ENCODE peak calls at places on chromosomes 6 and 20, in ten cellular contexts. B is D721Med, X is left ventricle myocardium superior, D is GM13976, C is cardiac muscle cell, R is NCI-H446, S is ACHN, T is NCI-H1105 treated with DMSO at 0.1 percent for 48 hours, E is T-helper 17 cell, L is Calu3. P is an unnamed sample.

GRCh38 chr6:148414836-148415235 is 72.2 kb downstream of the SASH1 start:
- DNase-seq in S (peak; percentile 33), C (no peak), X (no peak), L (no peak), E (no peak), B (no peak), R (no peak), T (no peak), D (no peak), P (no peak)

GRCh38 chr20:8535403-8536003 is 403.4 kb downstream of the PLCB1 start:
- DNase-seq in D (peak; percentile 13), E (no peak), B (no peak), L (peak; percentile 26), T (peak; percentile 30), C (peak; percentile 25), S (peak; percentile 17), R (peak; percentile 7), X (no peak), P (no peak)

GRCh38 chr20:1861347-1861987 is 33.7 kb upstream of the SIRPA start:
- DNase-seq in C (no peak), B (no peak), X (no peak), R (no peak), L (no peak), T (no peak), E (no peak), S (no peak), D (no peak), P (no peak)

GRCh38 chr6:51350308-51350904 is 531.7 kb downstream of the TFAP2B start:
- DNase-seq in L (no peak), R (no peak), C (peak; percentile 3), S (peak; percentile 4), D (peak; percentile 2), B (no peak), E (no peak), T (no peak), X (no peak), P (no peak)

GRCh38 chr6:157811476-157812173 is 11.4 kb upstream of the SNX9 start:
- DNase-seq in E (no peak), X (no peak), L (no peak), D (no peak), R (no peak), T (no peak), S (no peak), C (no peak), B (no peak), P (no peak)

GRCh38 chr20:10508468-10509251 is 73.6 kb downstream of the SLX4IP start:
- DNase-seq in T (no peak), B (no peak), D (no peak), S (no peak), C (no peak), E (no peak), X (no peak), L (no peak), R (peak; percentile 14), P (no peak)

GRCh38 chr6:134421496-134421895 is 103.6 kb upstream of the SGK1 start:
- DNase-seq in L (no peak), B (no peak), S (no peak), X (no peak), T (no peak), D (no peak), C (no peak), E (no peak), R (no peak), P (no peak)

GRCh38 chr6:47414517-47415167 is 62.9 kb upstream of the CD2AP start:
- DNase-seq in L (no peak), X (no peak), T (no peak), R (no peak), S (peak; percentile 57), E (no peak), B (no peak), D (peak; percentile 40), C (no peak), P (peak; percentile 52)

GRCh38 chr6:160393966-160394653 is 45.9 kb downstream of the SLC22A3 start:
- DNase-seq in C (peak; percentile 50), X (no peak), B (no peak), E (no peak), T (no peak), L (peak; percentile 19), D (no peak), R (no peak), S (no peak), P (no peak)

GRCh38 chr6:18551228-18551627 is 164.1 kb downstream of the RNF144B start:
- DNase-seq in T (no peak), D (no peak), C (no peak), R (no peak), X (no peak), B (no peak), L (no peak), E (no peak), S (no peak), P (no peak)

GRCh38 chr6:105178636-105179035 is 1.2 kb downstream of the POPDC3 start:
- DNase-seq in B (no peak), R (no peak), T (no peak), X (no peak), E (no peak), C (no peak), S (no peak), L (no peak), D (no peak), P (no peak)

GRCh38 chr20:35539756-35540212 is 2.1 kb upstream of the ERGIC3 start:
- DNase-seq in T (peak; percentile 97), E (no peak), D (peak; percentile 69), X (no peak), S (no peak), B (peak; percentile 18), R (peak; percentile 80), C (peak; percentile 96), L (peak; percentile 94), P (peak; percentile 85)

GRCh38 chr6:8006208-8006607 is 58.0 kb downstream of the BLOC1S5 start:
- DNase-seq in E (no peak), D (peak; percentile 53), C (peak; percentile 7), R (peak; percentile 3), L (no peak), X (no peak), S (peak; percentile 25), B (no peak), T (peak; percentile 32), P (no peak)

GRCh38 chr6:90263653-90264052 is 33.0 kb downstream of the BACH2 start:
- DNase-seq in C (no peak), E (no peak), L (no peak), D (no peak), B (no peak), T (no peak), X (no peak), S (no peak), R (no peak), P (no peak)

GRCh38 chr6:52653151-52653550 is 17.8 kb upstream of the TMEM14A start:
- DNase-seq in E (no peak), S (no peak), C (no peak), T (no peak), B (no peak), D (no peak), R (no peak), L (no peak), X (no peak), P (no peak)

GRCh38 chr6:24720131-24720603 is 1.2 kb upstream of the C6orf62 start:
- DNase-seq in C (peak; percentile 61), X (peak; percentile 83), S (peak; percentile 55), T (peak; percentile 22), E (peak; percentile 72), D (peak; percentile 68), R (peak; percentile 57), L (peak; percentile 87), B (no peak), P (peak; percentile 82)